ENCODE peak calls at places on chromosomes 5 and 9, in six cellular contexts. E, U, O, W, S and D are unnamed samples.

GRCh38 chr9:125103021-125103420 is 40.3 kb downstream of the SCAI start:
- ATAC-seq in U (no peak), E (no peak), S (no peak), O (no peak), W (no peak), D (no peak)

GRCh38 chr5:10528056-10528816 is 35.6 kb upstream of the ANKRD33B start:
- ATAC-seq in E (peak; percentile 31), S (peak; percentile 70), O (peak; percentile 50), U (no peak), W (peak; percentile 62), D (peak; percentile 28)

GRCh38 chr5:125746936-125747335 is 676.3 kb upstream of the GRAMD2B start:
- ATAC-seq in E (no peak), S (no peak), U (no peak), W (no peak), O (no peak), D (no peak)

GRCh38 chr5:169272111-169272510 is 28.8 kb downstream of the SLIT3 start:
- ATAC-seq in W (no peak), E (no peak), U (no peak), S (no peak), O (no peak), D (no peak)

GRCh38 chr9:99835581-99835980 is 13.9 kb downstream of the NR4A3 start:
- ATAC-seq in O (no peak), U (no peak), S (no peak), W (no peak), E (no peak), D (no peak)

GRCh38 chr9:121399126-121399882 is 29.3 kb upstream of the STOM start:
- ATAC-seq in E (peak; percentile 34), U (no peak), O (peak; percentile 47), S (no peak), W (no peak), D (no peak)

GRCh38 chr5:74510476-74510875 is 130.1 kb downstream of the ENC1 start:
- ATAC-seq in S (no peak), E (no peak), U (no peak), W (no peak), O (no peak), D (no peak)

GRCh38 chr5:22372376-22372775 is 480.8 kb downstream of the CDH12 start:
- ATAC-seq in S (no peak), W (no peak), E (no peak), U (no peak), O (no peak), D (no peak)

GRCh38 chr9:123544007-123544827 is 188.2 kb downstream of the CRB2 start:
- ATAC-seq in W (peak; percentile 63), U (peak; percentile 54), O (peak; percentile 81), E (peak; percentile 78), S (peak; percentile 65), D (no peak)

GRCh38 chr5:113488645-113489184 is 462 bp upstream of the MCC start:
- ATAC-seq in S (no peak), W (peak; percentile 2), E (peak; percentile 62), U (peak; percentile 74), O (no peak), D (peak; percentile 29)

GRCh38 chr9:111029260-111029659 is 9.0 kb downstream of the LPAR1 start:
- ATAC-seq in W (no peak), S (peak; percentile 38), O (no peak), E (no peak), U (no peak), D (no peak)

GRCh38 chr5:175823731-175824525 is 47.5 kb upstream of the CPLX2 start:
- ATAC-seq in U (no peak), W (no peak), O (no peak), S (peak; percentile 36), E (no peak), D (no peak)
- TF ChIP-seq EP300 in U (no peak), W (no peak), O (no peak), S (no peak), E (no peak), D (no peak)

DNA sequence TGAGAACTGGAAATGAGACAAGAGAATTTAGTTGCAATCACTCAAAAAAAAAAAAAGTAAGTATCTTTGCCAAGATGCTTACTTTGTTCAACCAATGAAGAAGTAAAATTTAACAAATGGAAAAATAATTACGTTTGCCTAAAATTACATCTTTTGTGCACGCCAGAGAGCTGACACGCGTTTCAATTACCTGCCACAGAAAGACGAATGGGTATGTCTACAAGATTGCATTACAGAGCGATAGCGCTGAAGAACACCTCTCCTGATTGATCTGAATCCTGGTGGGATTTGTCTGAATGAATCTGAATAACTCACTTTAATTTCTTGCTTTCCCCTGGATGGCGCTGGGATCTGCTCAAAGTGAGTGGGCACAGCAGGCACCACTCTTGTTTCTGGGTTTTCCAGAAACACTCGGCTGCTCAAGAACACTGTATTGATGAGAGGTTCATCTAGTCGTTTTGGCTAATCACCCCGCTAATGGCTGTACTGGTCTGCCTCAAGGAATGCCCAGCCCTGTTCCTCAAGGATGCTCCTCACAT is 148.8 kb upstream of the TBC1D2 start:
- ATAC-seq in O (no peak), E (no peak), W (no peak), S (no peak), U (no peak), D (no peak)
- TF ChIP-seq EP300 in O (no peak), E (no peak), W (no peak), S (no peak), U (no peak), D (no peak)

GRCh38 chr9:127185181-127185580 is 62.7 kb upstream of the ANGPTL2 start:
- ATAC-seq in E (no peak), W (no peak), S (no peak), O (no peak), U (no peak), D (no peak)

GRCh38 chr9:127188396-127188795 is 66.0 kb upstream of the ANGPTL2 start:
- ATAC-seq in S (no peak), U (no peak), W (no peak), O (no peak), E (no peak), D (no peak)

GRCh38 chr9:127185931-127186781 is 63.7 kb upstream of the ANGPTL2 start:
- ATAC-seq in W (peak; percentile 88), O (no peak), U (peak; percentile 50), S (no peak), E (no peak), D (peak; percentile 83)

GRCh38 chr9:127186799-127187198 is 64.4 kb upstream of the ANGPTL2 start:
- ATAC-seq in U (no peak), E (no peak), S (no peak), W (peak; percentile 4), O (no peak), D (no peak)

DNA sequence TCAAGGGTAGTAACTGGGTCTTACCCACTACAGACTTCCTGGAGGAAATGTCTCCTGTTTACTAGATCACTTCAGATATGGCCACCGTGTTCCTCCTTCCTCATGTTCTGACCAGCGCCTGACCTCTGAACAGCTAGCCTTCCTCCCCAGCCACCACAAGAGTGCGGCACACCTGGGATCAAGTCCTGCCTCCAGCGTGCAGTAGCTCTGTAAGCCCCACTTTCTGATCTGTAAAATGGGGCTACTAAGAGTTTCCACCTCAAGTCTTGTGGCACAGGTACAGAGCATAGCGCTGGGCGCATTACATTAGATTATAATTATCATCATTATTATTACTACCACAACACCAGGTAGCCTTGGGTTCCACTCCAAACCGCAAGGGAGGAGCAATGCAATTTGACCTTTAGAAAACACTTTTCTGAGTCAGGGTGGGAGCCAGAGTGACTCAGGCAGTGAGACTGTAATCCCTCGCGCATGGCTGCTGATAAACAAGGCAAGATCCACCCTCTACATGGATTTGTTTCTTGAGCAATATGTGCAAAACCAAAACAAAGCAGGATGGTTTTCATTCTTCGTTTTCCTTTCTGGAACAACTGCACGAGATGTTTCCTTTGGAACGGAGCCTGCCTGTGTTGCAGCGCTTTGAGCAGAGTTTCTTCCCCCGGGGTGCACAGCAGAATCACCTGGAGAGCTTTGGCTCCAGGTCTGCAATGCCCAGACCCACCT is 65.0 kb upstream of the ANGPTL2 start:
- ATAC-seq in W (peak; percentile 85), S (no peak), E (peak; percentile 87), U (peak; percentile 79), O (peak; percentile 93), D (peak; percentile 83)
- TF ChIP-seq EP300 in W (peak; percentile 59), S (no peak), E (no peak), U (peak; percentile 43), O (peak; percentile 57), D (no peak)

DNA sequence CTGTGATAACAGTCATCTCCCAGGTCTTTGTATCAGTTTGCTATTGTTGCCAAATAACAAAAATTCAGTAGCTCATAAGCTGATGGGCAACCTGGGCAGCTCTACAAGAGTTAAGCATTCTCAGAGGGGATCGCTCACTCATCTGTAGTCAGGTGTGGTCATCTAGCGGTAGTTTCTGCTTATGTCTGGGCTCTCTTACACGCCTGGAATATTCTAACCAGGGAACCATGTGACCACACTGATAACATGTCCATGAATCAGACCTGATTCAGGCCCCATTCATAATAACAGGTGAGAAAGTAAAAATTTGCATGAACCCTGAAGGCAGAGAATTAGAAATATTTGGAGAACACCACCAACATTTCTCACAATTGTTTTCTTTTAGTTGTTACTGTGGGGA is 576.1 kb downstream of the SLCO4C1 start:
- ATAC-seq in W (no peak), E (no peak), S (peak; percentile 32), O (no peak), U (no peak), D (no peak)
- TF ChIP-seq EP300 in W (no peak), E (no peak), S (no peak), O (no peak), U (no peak), D (no peak)

GRCh38 chr5:137072376-137073174 is 426.6 kb downstream of the SPOCK1 start:
- ATAC-seq in E (no peak), U (no peak), O (no peak), S (peak; percentile 40), W (peak; percentile 69), D (peak; percentile 79)
- TF ChIP-seq EP300 in E (no peak), U (no peak), O (no peak), S (no peak), W (no peak), D (no peak)

GRCh38 chr5:16773990-16774389 is 157.2 kb upstream of the RETREG1 start:
- ATAC-seq in S (no peak), W (no peak), U (no peak), O (no peak), E (no peak), D (no peak)

GRCh38 chr5:16763211-16763610 is 146.4 kb upstream of the RETREG1 start:
- ATAC-seq in E (no peak), U (no peak), O (no peak), S (no peak), W (no peak), D (no peak)

DNA sequence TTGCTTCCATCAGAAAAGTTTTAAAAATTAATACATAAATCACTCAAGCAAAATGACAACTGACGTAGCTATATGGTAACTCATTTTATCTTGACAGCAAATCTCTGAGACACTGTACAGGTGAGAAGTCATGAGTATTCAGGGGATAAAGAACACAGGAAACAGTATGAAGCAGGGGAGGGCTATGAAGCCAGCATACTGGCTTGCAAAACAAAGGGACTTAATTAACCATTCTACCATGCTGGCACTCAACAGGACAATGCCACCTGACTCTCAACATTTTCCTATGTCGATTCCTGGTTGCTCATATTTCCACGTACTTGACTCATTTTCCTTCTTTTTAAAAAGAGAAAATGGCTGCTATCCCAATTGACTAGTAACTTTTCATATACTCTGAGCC is 151.4 kb upstream of the RETREG1 start:
- ATAC-seq in O (no peak), E (no peak), U (no peak), S (no peak), W (no peak), D (no peak)
- TF ChIP-seq EP300 in O (no peak), E (no peak), U (no peak), S (no peak), W (no peak), D (no peak)